ENCODE peak calls at places on chromosomes 11 and 22, in six cellular contexts. S is ovary, H is IMR-90, Y is psoas muscle, M is left ventricle myocardium inferior, F is foreskin fibroblast. I is an unnamed sample.
A peak's percentile ranks its signal among the peaks of the same experiment; 100 is the strongest.

GRCh38 chr11:61193596-61193995 is 9.7 kb upstream of the PGA3 start:
- DNase-seq in S (peak; percentile 49), H (no peak), Y (no peak), M (no peak), F (no peak), I (no peak)

GRCh38 chr11:35418847-35419712 is at the start of gene SLC1A2:
- DNase-seq in S (no peak), H (peak; percentile 19), Y (peak; percentile 28), M (no peak), F (peak; percentile 77), I (peak; percentile 26)

GRCh38 chr11:13210424-13210823 is 67.2 kb upstream of the BMAL1 start:
- DNase-seq in S (peak; percentile 70), H (peak; percentile 84), Y (peak; percentile 34), M (peak; percentile 42), F (peak; percentile 88), I (peak; percentile 86)

GRCh38 chr11:13440100-13440855 is 22.7 kb downstream of the BTBD10 start:
- DNase-seq in S (no peak), H (peak; percentile 97), Y (peak; percentile 13), M (no peak), F (peak; percentile 93), I (peak; percentile 96)

GRCh38 chr11:130118165-130118564 is 41.4 kb upstream of the ST14 start:
- DNase-seq in S (no peak), H (no peak), Y (no peak), M (no peak), F (no peak), I (no peak)

GRCh38 chr22:30861688-30862552 is 106.7 kb downstream of the MORC2 start:
- DNase-seq in S (peak; percentile 17), H (no peak), Y (no peak), M (no peak), F (no peak), I (no peak)

GRCh38 chr11:19027829-19028595 is 32.5 kb downstream of the MRGPRX2 start:
- DNase-seq in S (no peak), H (peak; percentile 55), Y (no peak), M (no peak), F (peak; percentile 10), I (peak; percentile 34)

GRCh38 chr22:37930952-37931440 is 22.4 kb downstream of the C22orf23 start:
- DNase-seq in S (no peak), H (no peak), Y (no peak), M (no peak), F (no peak), I (no peak)

GRCh38 chr11:63822438-63822837 is 9.2 kb downstream of the SPINDOC start:
- DNase-seq in S (no peak), H (no peak), Y (no peak), M (no peak), F (no peak), I (no peak)

GRCh38 chr11:363948-364761 is 5.1 kb upstream of the B4GALNT4 start:
- DNase-seq in S (no peak), H (no peak), Y (no peak), M (no peak), F (peak; percentile 72), I (no peak)

GRCh38 chr11:41309716-41310115 is 149.7 kb downstream of the LRRC4C start:
- DNase-seq in S (no peak), H (no peak), Y (no peak), M (no peak), F (no peak), I (no peak)

GRCh38 chr11:2609345-2609744 is 90.4 kb downstream of the KCNQ1OT1 start:
- DNase-seq in S (no peak), H (no peak), Y (no peak), M (no peak), F (no peak), I (no peak)

GRCh38 chr11:94519478-94520084 is 7.3 kb downstream of the C11orf97 start:
- DNase-seq in S (no peak), H (peak; percentile 49), Y (no peak), M (no peak), F (peak; percentile 66), I (peak; percentile 62)

GRCh38 chr11:117546431-117547160 is 218.9 kb downstream of the CEP164 start:
- DNase-seq in S (no peak), H (no peak), Y (no peak), M (no peak), F (peak; percentile 7), I (no peak)

GRCh38 chr22:38618682-38619081 is 37.5 kb downstream of the FAM227A start:
- DNase-seq in S (no peak), H (no peak), Y (no peak), M (no peak), F (peak; percentile 36), I (peak; percentile 26)

GRCh38 chr22:32309585-32310251 is 47.9 kb upstream of the RFPL3 start:
- DNase-seq in S (no peak), H (no peak), Y (no peak), M (no peak), F (no peak), I (no peak)

GRCh38 chr22:17339095-17339693 is 30.1 kb upstream of the CECR2 start:
- DNase-seq in S (no peak), H (no peak), Y (peak; percentile 15), M (no peak), F (no peak), I (peak; percentile 12)

GRCh38 chr11:122882809-122883681 is 486 bp downstream of the JHY start:
- DNase-seq in S (peak; percentile 71), H (peak; percentile 55), Y (peak; percentile 55), M (peak; percentile 55), F (peak; percentile 72), I (peak; percentile 97)

GRCh38 chr11:1260023-1260501 is 37.2 kb downstream of the MUC5B start:
- DNase-seq in S (no peak), H (no peak), Y (no peak), M (no peak), F (peak; percentile 47), I (peak; percentile 46)

GRCh38 chr11:126840201-126840886 is 160.2 kb downstream of the KIRREL3 start:
- DNase-seq in S (no peak), H (peak; percentile 69), Y (no peak), M (no peak), F (peak; percentile 56), I (no peak)

GRCh38 chr22:20206709-20207215 is 55.9 kb upstream of the CCDC188 start:
- DNase-seq in S (no peak), H (peak; percentile 22), Y (no peak), M (no peak), F (peak; percentile 37), I (peak; percentile 27)

GRCh38 chr11:115168229-115168671 is 336.0 kb downstream of the CADM1 start:
- DNase-seq in S (no peak), H (no peak), Y (peak; percentile 23), M (no peak), F (peak; percentile 21), I (no peak)

GRCh38 chr22:27715078-27715477 is 86.5 kb downstream of the MN1 start:
- DNase-seq in S (no peak), H (no peak), Y (peak; percentile 59), M (no peak), F (peak; percentile 31), I (peak; percentile 5)
- TF ChIP-seq CTCF in S (no peak), H (peak; percentile 18), Y (peak; percentile 53), M (peak; percentile 37), F (no peak), I (peak; percentile 20)

DNA sequence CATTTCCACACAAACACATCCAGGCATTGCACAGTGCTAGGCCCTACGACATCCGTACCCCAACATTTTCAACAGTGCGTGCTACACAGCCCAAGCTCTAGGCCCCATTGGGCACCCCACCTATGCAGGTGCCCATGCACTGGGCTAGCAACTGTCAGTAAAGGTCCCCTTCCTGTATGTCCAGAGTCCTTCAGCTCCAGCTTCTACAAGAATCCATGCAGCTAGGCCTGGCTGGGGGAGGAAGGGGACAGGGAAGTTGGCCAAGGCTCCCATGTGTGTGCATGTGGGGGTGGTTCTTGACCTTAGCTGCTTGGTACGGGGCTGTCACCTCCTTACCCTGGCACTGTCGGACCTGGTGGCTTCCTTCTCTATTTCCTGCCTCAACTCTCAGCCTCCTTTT is 1.3 kb downstream of the B3GAT1 start:
- DNase-seq in S (no peak), H (no peak), Y (no peak), M (no peak), F (no peak), I (no peak)
- H3K4me3 ChIP-seq in S (no peak overlapping the region), H (no peak overlapping the region), Y (no peak overlapping the region), M (peak overlapping the region; percentile 62), F (no peak overlapping the region), I (no peak overlapping the region)

DNA sequence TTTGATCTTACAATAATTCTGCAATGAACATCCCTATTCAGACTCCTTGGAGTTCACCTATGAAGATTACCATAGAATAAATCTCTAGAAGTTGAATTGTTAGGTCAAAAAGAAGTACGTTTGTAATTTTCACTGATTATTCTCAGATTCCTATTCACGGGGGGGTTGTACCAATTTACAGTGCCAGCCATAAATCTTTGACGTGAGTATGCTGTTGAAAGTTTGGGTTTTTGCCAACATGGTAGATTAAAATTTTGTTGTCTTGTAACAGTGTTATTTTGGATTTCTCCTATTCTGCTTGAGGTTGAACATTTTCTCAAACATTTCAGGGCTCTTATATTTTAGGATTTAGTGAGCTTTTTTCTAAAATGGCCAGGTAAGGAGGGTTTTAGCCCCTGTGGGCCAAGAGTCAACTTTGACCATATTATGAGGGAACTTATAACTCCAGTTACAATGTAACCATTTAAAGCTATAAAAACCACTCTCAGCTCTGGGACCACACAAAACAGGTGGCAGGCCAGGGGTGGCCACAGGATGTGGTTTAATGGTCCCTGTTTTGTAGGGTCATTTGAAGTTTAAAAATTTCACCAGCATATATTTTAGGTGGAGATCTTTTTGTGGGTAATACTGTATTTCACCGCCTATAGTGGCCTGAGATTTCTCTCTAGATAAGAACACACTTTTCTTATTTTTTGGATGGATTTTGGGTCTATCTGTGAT is 25.8 kb downstream of the GGTLC2 start:
- DNase-seq in S (no peak), H (no peak), Y (no peak), M (no peak), F (no peak), I (no peak)
- TF ChIP-seq CTCF in S (no peak), H (no peak), Y (no peak), M (no peak), F (no peak), I (no peak)

GRCh38 chr11:77125695-77126094 is 2.4 kb upstream of the MYO7A start:
- DNase-seq in S (no peak), H (no peak), Y (no peak), M (no peak), F (no peak), I (no peak)

GRCh38 chr11:77126156-77126775 is 1.8 kb upstream of the MYO7A start:
- DNase-seq in S (peak; percentile 50), H (no peak), Y (no peak), M (no peak), F (peak; percentile 21), I (no peak)

GRCh38 chr11:77127969-77128691 is at the start of gene MYO7A:
- DNase-seq in S (peak; percentile 74), H (peak; percentile 55), Y (peak; percentile 66), M (peak; percentile 70), F (peak; percentile 70), I (peak; percentile 45)

GRCh38 chr11:77127674-77127968 is 425 bp upstream of the MYO7A start:
- DNase-seq in S (no peak), H (no peak), Y (no peak), M (no peak), F (no peak), I (no peak)

GRCh38 chr11:77126861-77127673 is 979 bp upstream of the MYO7A start:
- DNase-seq in S (peak; percentile 85), H (peak; percentile 39), Y (peak; percentile 59), M (peak; percentile 51), F (peak; percentile 71), I (peak; percentile 59)
- H3K4me3 ChIP-seq in S (peak overlapping the region; percentile 41), H (peak overlapping the region; percentile 33), Y (peak overlapping the region; percentile 62), M (peak overlapping the region; percentile 64), F (peak overlapping the region; percentile 48), I (peak overlapping the region; percentile 57)